ENCODE peak calls at places on chromosomes 1 and 21, in eight cellular contexts. V is esophagus muscularis mucosa; X is GM23248; U is stomach; P is SJSA1; E is effector memory CD4-positive, alpha-beta T cell; N is IMR-90; A is lower lobe of right lung. R is an unnamed sample.

GRCh38 chr1:33379631-33380354 is 51.1 kb downstream of the PHC2 start:
- DNase-seq in V (no peak), X (no peak), U (no peak), P (no peak), E (no peak), N (no peak), A (no peak), R (no peak)

GRCh38 chr1:90675161-90675847 is 41.8 kb downstream of the BARHL2 start:
- DNase-seq in V (no peak), X (no peak), U (no peak), P (no peak), E (no peak), N (no peak), A (no peak), R (no peak)

GRCh38 chr1:206824327-206824726 is 41.1 kb upstream of the IL20 start:
- DNase-seq in V (no peak), X (no peak), U (no peak), P (no peak), E (no peak), N (peak; percentile 51), A (no peak), R (no peak)

GRCh38 chr1:79006564-79006963 is at the start of gene ADGRL4:
- DNase-seq in V (no peak), X (peak; percentile 73), U (no peak), P (no peak), E (no peak), N (peak; percentile 50), A (peak; percentile 46), R (peak; percentile 29)

GRCh38 chr1:195981448-195982139 is 626.6 kb downstream of the KCNT2 start:
- DNase-seq in V (no peak), X (peak; percentile 22), U (no peak), P (no peak), E (no peak), N (peak; percentile 45), A (no peak), R (no peak)

GRCh38 chr21:42988234-42988965 is 14.0 kb downstream of the PKNOX1 start:
- DNase-seq in V (no peak), X (peak; percentile 73), U (no peak), P (no peak), E (no peak), N (peak; percentile 82), A (no peak), R (no peak)

GRCh38 chr21:32717851-32718316 is 9.9 kb downstream of the SYNJ1 start:
- DNase-seq in V (no peak), X (no peak), U (no peak), P (no peak), E (no peak), N (peak; percentile 1), A (no peak), R (no peak)

GRCh38 chr1:19678493-19678892 is 13.8 kb downstream of the HTR6 start:
- DNase-seq in V (no peak), X (no peak), U (no peak), P (no peak), E (no peak), N (no peak), A (no peak), R (no peak)

GRCh38 chr1:16122916-16123315 is 33.0 kb downstream of the EPHA2 start:
- DNase-seq in V (no peak), X (peak; percentile 99), U (no peak), P (no peak), E (no peak), N (peak; percentile 86), A (peak; percentile 88), R (peak; percentile 74)

GRCh38 chr1:147091801-147092200 is 80.5 kb downstream of the PRKAB2 start:
- DNase-seq in V (no peak), X (no peak), U (no peak), P (no peak), E (no peak), N (no peak), A (no peak), R (no peak)

GRCh38 chr1:87642581-87643129 is 314.0 kb downstream of the LMO4 start:
- DNase-seq in V (no peak), X (peak; percentile 10), U (no peak), P (no peak), E (no peak), N (peak; percentile 12), A (no peak), R (no peak)

GRCh38 chr1:12124693-12125421 is 41.9 kb upstream of the TNFRSF1B start:
- DNase-seq in V (peak; percentile 95), X (peak; percentile 85), U (peak; percentile 85), P (peak; percentile 74), E (peak; percentile 69), N (peak; percentile 65), A (peak; percentile 85), R (no peak)

GRCh38 chr1:12127206-12127810 is 39.5 kb upstream of the TNFRSF1B start:
- DNase-seq in V (no peak), X (no peak), U (no peak), P (no peak), E (no peak), N (no peak), A (no peak), R (no peak)

GRCh38 chr1:12128120-12128519 is 38.7 kb upstream of the TNFRSF1B start:
- DNase-seq in V (no peak), X (no peak), U (no peak), P (no peak), E (no peak), N (no peak), A (no peak), R (no peak)

GRCh38 chr1:12125422-12126355 is 41.1 kb upstream of the TNFRSF1B start:
- DNase-seq in V (no peak), X (no peak), U (peak; percentile 56), P (no peak), E (no peak), N (no peak), A (peak; percentile 61), R (no peak)

DNA sequence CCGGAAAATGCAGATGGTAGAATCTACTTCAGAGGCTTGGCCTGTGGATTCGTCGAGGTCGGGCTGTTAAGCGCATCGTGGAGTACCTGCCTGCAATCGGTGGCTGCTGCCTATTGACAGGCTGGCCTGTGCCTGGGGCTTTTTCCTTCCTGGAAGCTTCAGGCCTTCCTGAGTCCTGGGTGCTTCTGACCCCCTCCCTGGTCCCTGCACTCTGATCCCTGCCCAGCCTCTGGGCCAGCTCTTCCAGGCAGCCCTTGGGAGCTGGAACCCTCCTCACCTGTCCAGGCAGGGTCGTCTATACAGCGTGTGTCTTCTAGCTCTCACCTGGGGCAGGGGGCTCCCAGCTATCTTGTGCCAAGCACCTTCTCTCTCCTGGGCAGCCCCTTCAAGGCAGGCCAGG is 40.0 kb upstream of the TNFRSF1B start:
- DNase-seq in V (no peak), X (no peak), U (no peak), P (no peak), E (no peak), N (no peak), A (no peak), R (no peak)
- H3K4me1 ChIP-seq in V (peaks cover 35% of the 10 kb centered on the region), X (peaks cover 2% of the 10 kb centered on the region), U (peaks cover 20% of the 10 kb centered on the region), P (no peaks in the 10 kb centered on the region), E (peaks cover 27% of the 10 kb centered on the region), N (peaks cover 4% of the 10 kb centered on the region), A (peaks cover 33% of the 10 kb centered on the region), R (peaks cover 2% of the 10 kb centered on the region)

GRCh38 chr1:183810756-183811155 is 5.8 kb downstream of the RGL1 start:
- DNase-seq in V (no peak), X (peak; percentile 30), U (no peak), P (no peak), E (no peak), N (no peak), A (no peak), R (no peak)

GRCh38 chr1:183812686-183813569 is 8.0 kb downstream of the RGL1 start:
- DNase-seq in V (no peak), X (peak; percentile 87), U (no peak), P (peak; percentile 57), E (no peak), N (peak; percentile 83), A (no peak), R (no peak)

GRCh38 chr1:183808296-183809027 is 3.5 kb downstream of the RGL1 start:
- DNase-seq in V (no peak), X (peak; percentile 62), U (no peak), P (no peak), E (no peak), N (no peak), A (no peak), R (no peak)

GRCh38 chr1:183810172-183810571 is 5.3 kb downstream of the RGL1 start:
- DNase-seq in V (no peak), X (no peak), U (no peak), P (no peak), E (no peak), N (no peak), A (no peak), R (no peak)

GRCh38 chr1:183812111-183812510 is 7.2 kb downstream of the RGL1 start:
- DNase-seq in V (no peak), X (no peak), U (no peak), P (no peak), E (no peak), N (no peak), A (no peak), R (no peak)
- H3K4me1 ChIP-seq in V (peaks cover 98% of the 10 kb centered on the region), X (peaks cover 43% of the 10 kb centered on the region), U (peaks cover 72% of the 10 kb centered on the region), P (peaks cover 65% of the 10 kb centered on the region), E (no peaks in the 10 kb centered on the region), N (peaks cover 15% of the 10 kb centered on the region), A (peaks cover 94% of the 10 kb centered on the region), R (no peaks in the 10 kb centered on the region)

DNA sequence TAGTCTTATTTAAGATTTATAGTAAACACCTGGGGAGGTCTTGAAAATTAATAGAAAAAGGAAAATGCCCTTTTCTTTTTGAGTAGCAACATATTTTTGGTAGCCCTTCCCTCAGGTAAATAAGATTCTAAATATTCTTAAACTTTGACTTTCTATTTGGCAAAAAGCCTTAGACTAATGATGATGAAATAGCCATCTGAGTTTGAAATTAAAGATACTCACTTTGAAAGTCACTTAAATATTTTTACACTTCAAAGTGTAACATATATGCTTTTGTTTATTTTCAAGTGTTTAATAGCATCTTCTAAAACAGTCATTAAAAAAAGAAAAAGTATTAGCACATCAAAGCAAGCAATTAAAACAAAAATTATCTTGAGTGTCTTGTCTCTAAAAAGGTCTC is 135.1 kb downstream of the NEK7 start:
- DNase-seq in V (no peak), X (no peak), U (no peak), P (no peak), E (no peak), N (no peak), A (no peak), R (no peak)
- H3K4me1 ChIP-seq in V (peaks cover 29% of the 10 kb centered on the region), X (peaks cover 60% of the 10 kb centered on the region), U (peaks cover 22% of the 10 kb centered on the region), P (peaks cover 9% of the 10 kb centered on the region), E (no peaks in the 10 kb centered on the region), N (peaks cover 11% of the 10 kb centered on the region), A (no peaks in the 10 kb centered on the region), R (no peaks in the 10 kb centered on the region)

GRCh38 chr1:17564458-17565393 is 25.2 kb downstream of the ARHGEF10L start:
- DNase-seq in V (no peak), X (no peak), U (peak; percentile 84), P (no peak), E (no peak), N (no peak), A (no peak), R (no peak)

GRCh38 chr1:17565551-17565971 is 26.1 kb downstream of the ARHGEF10L start:
- DNase-seq in V (no peak), X (no peak), U (no peak), P (no peak), E (no peak), N (no peak), A (no peak), R (no peak)

GRCh38 chr1:17561561-17561985 is 22.1 kb downstream of the ARHGEF10L start:
- DNase-seq in V (no peak), X (peak; percentile 80), U (peak; percentile 63), P (no peak), E (no peak), N (no peak), A (peak; percentile 56), R (no peak)

GRCh38 chr1:17562375-17562774 is 22.9 kb downstream of the ARHGEF10L start:
- DNase-seq in V (no peak), X (no peak), U (no peak), P (no peak), E (no peak), N (no peak), A (no peak), R (no peak)

GRCh38 chr1:17563494-17564281 is 24.2 kb downstream of the ARHGEF10L start:
- DNase-seq in V (no peak), X (peak; percentile 30), U (no peak), P (no peak), E (no peak), N (no peak), A (no peak), R (no peak)
- H3K4me1 ChIP-seq in V (peaks cover 100% of the 10 kb centered on the region), X (peaks cover 41% of the 10 kb centered on the region), U (peaks cover 100% of the 10 kb centered on the region), P (peaks cover 12% of the 10 kb centered on the region), E (no peaks in the 10 kb centered on the region), N (peaks cover 13% of the 10 kb centered on the region), A (peaks cover 56% of the 10 kb centered on the region), R (peaks cover 20% of the 10 kb centered on the region)